ENCODE peak calls at places on chromosomes 12 and 14, in four cellular contexts. One of them, this sample, is unnamed.

GRCh38 chr14:24079521-24080141 is 8.3 kb downstream of the CPNE6 start:
- DNase-seq in globus pallidus: no peak
- DNase-seq in Right ventricle myocardium inferior: no peak
- DNase-seq in GM03348: no peak
- DNase-seq in this sample: no peak

GRCh38 chr12:46386877-46387629 is 14.5 kb upstream of the SLC38A2 start:
- DNase-seq in Right ventricle myocardium inferior: peak
- DNase-seq in GM03348: peak
- DNase-seq in globus pallidus: peak
- DNase-seq in this sample: peak

GRCh38 chr12:52527121-52527800 is 7.1 kb upstream of the KRT5 start:
- DNase-seq in Right ventricle myocardium inferior: no peak
- DNase-seq in globus pallidus: no peak
- DNase-seq in GM03348: no peak
- DNase-seq in this sample: no peak

GRCh38 chr14:104438166-104438887 is 141.2 kb upstream of the C14orf180 start:
- DNase-seq in globus pallidus: no peak
- DNase-seq in Right ventricle myocardium inferior: peak
- DNase-seq in GM03348: peak
- DNase-seq in this sample: no peak

GRCh38 chr12:51395283-51396230 is 4.4 kb upstream of the GALNT6 start:
- DNase-seq in Right ventricle myocardium inferior: no peak
- DNase-seq in globus pallidus: no peak
- DNase-seq in GM03348: no peak
- DNase-seq in this sample: no peak

GRCh38 chr12:132329036-132329738 is at the start of gene GALNT9:
- DNase-seq in globus pallidus: no peak
- DNase-seq in GM03348: peak
- DNase-seq in Right ventricle myocardium inferior: peak
- DNase-seq in this sample: no peak

GRCh38 chr12:27751386-27752047 is 28.5 kb upstream of the KLHL42 start:
- DNase-seq in GM03348: no peak
- DNase-seq in globus pallidus: no peak
- DNase-seq in Right ventricle myocardium inferior: no peak
- DNase-seq in this sample: no peak

GRCh38 chr12:125161712-125162023 is 96.4 kb downstream of the AACS start:
- DNase-seq in globus pallidus: no peak
- DNase-seq in GM03348: no peak
- DNase-seq in Right ventricle myocardium inferior: no peak
- DNase-seq in this sample: no peak

GRCh38 chr12:119693006-119693405 is 25.1 kb downstream of the PRKAB1 start:
- DNase-seq in globus pallidus: no peak
- DNase-seq in GM03348: peak
- DNase-seq in Right ventricle myocardium inferior: no peak
- DNase-seq in this sample: no peak

GRCh38 chr14:61927521-61927920 is 165.3 kb downstream of the SNAPC1 start:
- DNase-seq in globus pallidus: no peak
- DNase-seq in GM03348: peak
- DNase-seq in Right ventricle myocardium inferior: no peak
- DNase-seq in this sample: no peak

GRCh38 chr14:54776361-54777001 is 126.1 kb downstream of the GCH1 start:
- DNase-seq in globus pallidus: no peak
- DNase-seq in GM03348: peak
- DNase-seq in Right ventricle myocardium inferior: peak
- DNase-seq in this sample: peak

GRCh38 chr12:101567918-101568317 is 26.9 kb upstream of the MYBPC1 start:
- DNase-seq in GM03348: no peak
- DNase-seq in globus pallidus: no peak
- DNase-seq in Right ventricle myocardium inferior: no peak
- DNase-seq in this sample: no peak

GRCh38 chr12:15276088-15276698 is 46.1 kb upstream of the PTPRO start:
- DNase-seq in globus pallidus: peak
- DNase-seq in GM03348: peak
- DNase-seq in Right ventricle myocardium inferior: no peak
- DNase-seq in this sample: peak

GRCh38 chr12:2563709-2564108 is 231.1 kb upstream of the FKBP4 start:
- DNase-seq in globus pallidus: no peak
- DNase-seq in Right ventricle myocardium inferior: no peak
- DNase-seq in GM03348: no peak
- DNase-seq in this sample: no peak

GRCh38 chr12:118046430-118046829 is 14.5 kb downstream of the WSB2 start:
- DNase-seq in globus pallidus: no peak
- DNase-seq in GM03348: no peak
- DNase-seq in Right ventricle myocardium inferior: no peak
- DNase-seq in this sample: no peak

GRCh38 chr12:75979181-75979580 is 52.4 kb downstream of the PHLDA1 start:
- DNase-seq in GM03348: no peak
- DNase-seq in Right ventricle myocardium inferior: no peak
- DNase-seq in globus pallidus: no peak
- DNase-seq in this sample: no peak

GRCh38 chr12:74722709-74723108 is 185.1 kb downstream of the ATXN7L3B start:
- DNase-seq in Right ventricle myocardium inferior: no peak
- DNase-seq in GM03348: no peak
- DNase-seq in globus pallidus: no peak
- DNase-seq in this sample: no peak

GRCh38 chr14:77184396-77185092 is 2.9 kb downstream of the TMEM63C start:
- DNase-seq in GM03348: no peak
- DNase-seq in Right ventricle myocardium inferior: no peak
- DNase-seq in globus pallidus: no peak
- DNase-seq in this sample: no peak

GRCh38 chr12:77494306-77494705 is 336.4 kb upstream of the NAV3 start:
- DNase-seq in globus pallidus: no peak
- DNase-seq in GM03348: no peak
- DNase-seq in Right ventricle myocardium inferior: no peak
- DNase-seq in this sample: no peak

GRCh38 chr12:67669217-67669924 is 20.8 kb downstream of the DYRK2 start:
- DNase-seq in GM03348: no peak
- DNase-seq in globus pallidus: no peak
- DNase-seq in Right ventricle myocardium inferior: no peak
- DNase-seq in this sample: no peak

GRCh38 chr14:33954016-33954598 is 3.2 kb upstream of the EGLN3 start:
- DNase-seq in globus pallidus: no peak
- DNase-seq in Right ventricle myocardium inferior: no peak
- DNase-seq in GM03348: no peak
- DNase-seq in this sample: no peak

GRCh38 chr12:116201908-116202307 is 75.6 kb downstream of the MED13L start:
- DNase-seq in GM03348: peak
- DNase-seq in Right ventricle myocardium inferior: no peak
- DNase-seq in globus pallidus: no peak
- DNase-seq in this sample: no peak

This sample was measured in midbrain.